ENCODE peak calls at places on chromosomes 16 and 17, in seven cellular contexts. R is Caki2; K is NCI-H1092; L is stimulated activated CD8-positive, alpha-beta memory T cell treated with anti-CD3 and anti-CD28 coated beads, Interleukin-15, amount 100 ng/mL, for 24 hours; Y is DMS79; Q is HT1080; M is activated T-helper 1 cell treated with anti-CD3 and anti-CD28 coated beads, Interleukin-2, amount 50 U/mL, for 16 hours. F is an unnamed sample.

GRCh38 chr16:15672514-15673167 is 22.6 kb downstream of the NDE1 start:
- DNase-seq in R (peak), K (no peak), L (no peak), Y (no peak), Q (peak), M (peak), F (peak)

GRCh38 chr17:3913531-3914318 is 2.5 kb downstream of the P2RX1 start:
- DNase-seq in R (peak), K (peak), L (peak), Y (no peak), Q (peak), M (peak), F (peak)

GRCh38 chr17:59812139-59812538 is 80.6 kb downstream of the TUBD1 start:
- DNase-seq in R (no peak), K (no peak), L (no peak), Y (no peak), Q (no peak), M (no peak), F (no peak)

GRCh38 chr17:38667099-38667786 is 7.5 kb downstream of the EPOP start:
- DNase-seq in R (peak), K (peak), L (no peak), Y (peak), Q (peak), M (no peak), F (peak)

GRCh38 chr16:76668207-76668725 is 391.1 kb downstream of the CNTNAP4 start:
- DNase-seq in R (no peak), K (no peak), L (no peak), Y (no peak), Q (no peak), M (no peak), F (no peak)

GRCh38 chr17:14950216-14950615 is 314.9 kb downstream of the PMP22 start:
- DNase-seq in R (no peak), K (no peak), L (no peak), Y (no peak), Q (no peak), M (no peak), F (no peak)

GRCh38 chr17:29642171-29642611 is 19.5 kb upstream of the CORO6 start:
- DNase-seq in R (peak), K (no peak), L (no peak), Y (peak), Q (no peak), M (no peak), F (no peak)

GRCh38 chr17:8673621-8674020 is 43.1 kb upstream of the MYH10 start:
- DNase-seq in R (no peak), K (no peak), L (no peak), Y (no peak), Q (no peak), M (no peak), F (no peak)

GRCh38 chr17:3534881-3535252 is 22.7 kb downstream of the TRPV3 start:
- DNase-seq in R (no peak), K (no peak), L (no peak), Y (no peak), Q (peak), M (no peak), F (peak)

GRCh38 chr17:48310748-48311213 is 119.2 kb downstream of the SKAP1 start:
- DNase-seq in R (no peak), K (peak), L (no peak), Y (no peak), Q (no peak), M (no peak), F (no peak)

GRCh38 chr17:49687878-49688491 is 10.1 kb upstream of the SPOP start:
- DNase-seq in R (no peak), K (no peak), L (no peak), Y (no peak), Q (peak), M (no peak), F (peak)